ENCODE peak calls at places on chromosomes 3 and 15, in six cellular contexts. One of them, this sample, is unnamed. For H3K27me3, the result is how much of the 10 kb centered on the place peaks cover.

GRCh38 chr3:41318520-41318919 is 119.2 kb downstream of the CTNNB1 start:
- DNase-seq in CD4-positive, alpha-beta memory T cell: no peak
- DNase-seq in GM06990: no peak
- DNase-seq in cardiac muscle cell: no peak
- DNase-seq in adipocyte: no peak
- DNase-seq in neuronal stem cell: no peak
- DNase-seq in this sample: no peak

GRCh38 chr15:82851981-82852511 is 42.6 kb downstream of the WHAMM start:
- DNase-seq in CD4-positive, alpha-beta memory T cell: no peak
- DNase-seq in GM06990: no peak
- DNase-seq in cardiac muscle cell: no peak
- DNase-seq in adipocyte: no peak
- DNase-seq in neuronal stem cell: no peak
- DNase-seq in this sample: no peak

GRCh38 chr3:23928525-23928924 is 11.6 kb downstream of the RPL15 start:
- DNase-seq in CD4-positive, alpha-beta memory T cell: no peak
- DNase-seq in GM06990: no peak
- DNase-seq in cardiac muscle cell: no peak
- DNase-seq in adipocyte: no peak
- DNase-seq in neuronal stem cell: no peak
- DNase-seq in this sample: no peak

GRCh38 chr3:66582721-66583141 is 81.9 kb upstream of the LRIG1 start:
- DNase-seq in CD4-positive, alpha-beta memory T cell: peak
- DNase-seq in GM06990: peak
- DNase-seq in cardiac muscle cell: no peak
- DNase-seq in adipocyte: no peak
- DNase-seq in neuronal stem cell: no peak
- DNase-seq in this sample: peak

GRCh38 chr3:157176108-157176507 is 16.2 kb upstream of the CCNL1 start:
- DNase-seq in CD4-positive, alpha-beta memory T cell: no peak
- DNase-seq in GM06990: no peak
- DNase-seq in cardiac muscle cell: no peak
- DNase-seq in adipocyte: peak
- DNase-seq in neuronal stem cell: no peak
- DNase-seq in this sample: no peak

GRCh38 chr3:100653731-100654309 is 44.4 kb downstream of the ADGRG7 start:
- DNase-seq in CD4-positive, alpha-beta memory T cell: no peak
- DNase-seq in GM06990: no peak
- DNase-seq in cardiac muscle cell: no peak
- DNase-seq in adipocyte: no peak
- DNase-seq in neuronal stem cell: peak
- DNase-seq in this sample: no peak

GRCh38 chr3:55497250-55497649 is 10.1 kb upstream of the WNT5A start:
- DNase-seq in CD4-positive, alpha-beta memory T cell: no peak
- DNase-seq in GM06990: no peak
- DNase-seq in cardiac muscle cell: no peak
- DNase-seq in adipocyte: no peak
- DNase-seq in neuronal stem cell: no peak
- DNase-seq in this sample: no peak

GRCh38 chr15:71677766-71678165 is 132.6 kb upstream of the NR2E3 start:
- DNase-seq in CD4-positive, alpha-beta memory T cell: no peak
- DNase-seq in GM06990: no peak
- DNase-seq in cardiac muscle cell: no peak
- DNase-seq in adipocyte: no peak
- DNase-seq in neuronal stem cell: no peak
- DNase-seq in this sample: no peak

GRCh38 chr3:146130881-146131371 is 30.1 kb downstream of the PLOD2 start:
- DNase-seq in CD4-positive, alpha-beta memory T cell: no peak
- DNase-seq in GM06990: no peak
- DNase-seq in cardiac muscle cell: no peak
- DNase-seq in adipocyte: no peak
- DNase-seq in neuronal stem cell: no peak
- DNase-seq in this sample: no peak

GRCh38 chr3:113557374-113557773 is 25.0 kb downstream of the SIDT1 start:
- DNase-seq in CD4-positive, alpha-beta memory T cell: no peak
- DNase-seq in GM06990: no peak
- DNase-seq in cardiac muscle cell: no peak
- DNase-seq in adipocyte: peak
- DNase-seq in neuronal stem cell: no peak
- DNase-seq in this sample: no peak

GRCh38 chr15:22912256-22912655 is 67.9 kb downstream of the CYFIP1 start:
- DNase-seq in CD4-positive, alpha-beta memory T cell: no peak
- DNase-seq in GM06990: no peak
- DNase-seq in cardiac muscle cell: no peak
- DNase-seq in adipocyte: no peak
- DNase-seq in neuronal stem cell: no peak
- DNase-seq in this sample: no peak

GRCh38 chr3:17518189-17519059 is 224.0 kb downstream of the TBC1D5 start:
- DNase-seq in CD4-positive, alpha-beta memory T cell: no peak
- DNase-seq in GM06990: no peak
- DNase-seq in cardiac muscle cell: peak
- DNase-seq in adipocyte: no peak
- DNase-seq in neuronal stem cell: peak
- DNase-seq in this sample: no peak

GRCh38 chr15:67421105-67421504 is 99.8 kb upstream of the C15orf61 start:
- DNase-seq in CD4-positive, alpha-beta memory T cell: no peak
- DNase-seq in GM06990: no peak
- DNase-seq in cardiac muscle cell: no peak
- DNase-seq in adipocyte: no peak
- DNase-seq in neuronal stem cell: no peak
- DNase-seq in this sample: no peak

GRCh38 chr3:169695051-169695450 is 31.5 kb upstream of the MECOM start:
- DNase-seq in CD4-positive, alpha-beta memory T cell: no peak
- DNase-seq in GM06990: no peak
- DNase-seq in cardiac muscle cell: no peak
- DNase-seq in adipocyte: peak
- DNase-seq in neuronal stem cell: no peak
- DNase-seq in this sample: no peak

GRCh38 chr3:4766716-4767499 is 212.3 kb upstream of the BHLHE40 start:
- DNase-seq in CD4-positive, alpha-beta memory T cell: no peak
- DNase-seq in GM06990: no peak
- DNase-seq in cardiac muscle cell: no peak
- DNase-seq in adipocyte: no peak
- DNase-seq in neuronal stem cell: no peak
- DNase-seq in this sample: no peak

GRCh38 chr15:59364238-59364637 is 8.4 kb downstream of the MYO1E start:
- DNase-seq in CD4-positive, alpha-beta memory T cell: no peak
- DNase-seq in GM06990: no peak
- DNase-seq in cardiac muscle cell: no peak
- DNase-seq in adipocyte: no peak
- DNase-seq in neuronal stem cell: no peak
- DNase-seq in this sample: no peak

GRCh38 chr3:189664311-189664710 is 33.1 kb downstream of the TP63 start:
- DNase-seq in CD4-positive, alpha-beta memory T cell: no peak
- DNase-seq in GM06990: no peak
- DNase-seq in cardiac muscle cell: no peak
- DNase-seq in adipocyte: peak
- DNase-seq in neuronal stem cell: no peak
- DNase-seq in this sample: no peak

GRCh38 chr3:13882876-13883275 is 3.0 kb upstream of the WNT7A start:
- DNase-seq in CD4-positive, alpha-beta memory T cell: no peak
- DNase-seq in GM06990: no peak
- DNase-seq in cardiac muscle cell: no peak
- DNase-seq in adipocyte: no peak
- DNase-seq in neuronal stem cell: no peak
- DNase-seq in this sample: no peak
- H3K27me3 ChIP-seq in CD4-positive, alpha-beta memory T cell: under half
- H3K27me3 ChIP-seq in GM06990: under half
- H3K27me3 ChIP-seq in cardiac muscle cell: half or more
- H3K27me3 ChIP-seq in adipocyte: under half
- H3K27me3 ChIP-seq in neuronal stem cell: half or more
- H3K27me3 ChIP-seq in this sample: under half

DNA sequence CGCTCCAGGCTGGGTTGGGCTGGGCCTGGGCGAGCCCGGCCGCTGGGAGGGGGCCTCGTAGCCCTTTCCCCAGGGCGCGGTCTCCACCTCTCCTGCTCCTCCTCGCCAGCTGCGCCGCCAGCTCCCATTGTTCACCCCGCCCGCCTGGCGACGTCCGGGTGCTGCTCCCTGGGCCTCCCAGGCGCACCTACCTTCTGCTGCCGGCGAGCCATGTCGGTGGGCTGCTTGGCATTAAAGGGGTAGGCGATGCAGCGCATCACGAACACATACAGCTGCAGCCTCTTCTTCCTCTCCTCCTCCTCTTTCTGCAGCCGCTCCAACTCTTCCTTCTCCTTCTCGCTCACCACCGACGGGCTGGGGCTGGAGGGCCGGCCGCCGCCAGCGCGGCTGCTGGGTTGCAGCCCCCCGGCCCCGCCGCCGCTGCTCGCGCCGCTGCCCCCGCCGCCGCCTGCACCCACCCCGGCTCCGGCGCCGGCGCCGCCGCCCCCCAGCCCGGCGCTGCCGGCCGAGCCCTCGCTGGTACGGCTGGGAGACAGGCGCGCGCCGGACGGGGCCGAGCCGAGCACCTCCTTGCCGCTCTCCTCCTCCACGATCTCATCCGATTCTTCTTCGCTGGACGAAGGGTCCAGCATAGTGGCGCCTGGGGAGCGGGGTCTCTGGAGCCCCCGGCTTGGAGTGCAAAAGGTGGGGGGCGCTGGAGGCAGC is 666 bp downstream of the CADPS start:
- DNase-seq in CD4-positive, alpha-beta memory T cell: no peak
- DNase-seq in GM06990: no peak
- DNase-seq in cardiac muscle cell: peak
- DNase-seq in adipocyte: no peak
- DNase-seq in neuronal stem cell: no peak
- DNase-seq in this sample: no peak
- H3K27me3 ChIP-seq in CD4-positive, alpha-beta memory T cell: under half
- H3K27me3 ChIP-seq in GM06990: under half
- H3K27me3 ChIP-seq in cardiac muscle cell: under half
- H3K27me3 ChIP-seq in adipocyte: under half
- H3K27me3 ChIP-seq in neuronal stem cell: under half
- H3K27me3 ChIP-seq in this sample: under half

DNA sequence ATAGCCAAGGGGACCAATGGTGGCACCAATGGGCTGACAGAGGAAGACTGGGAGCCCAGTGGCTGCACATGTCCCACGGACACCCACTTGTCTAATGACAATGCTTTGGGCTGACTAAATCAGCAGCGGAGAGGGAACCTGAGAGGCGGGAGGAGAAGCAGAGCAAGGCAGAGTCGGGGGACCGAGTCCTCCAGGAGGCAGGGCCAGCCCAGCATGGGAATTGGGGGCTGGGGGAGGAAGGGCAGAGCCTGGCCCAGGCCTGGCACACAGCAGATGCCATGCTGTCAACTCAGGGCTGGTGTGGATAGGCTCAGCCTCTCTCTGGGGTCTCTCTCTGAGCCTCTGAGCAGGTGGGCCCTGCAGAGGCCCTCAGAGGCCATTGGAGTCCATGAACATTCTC is 78.4 kb upstream of the KLF13 start:
- DNase-seq in CD4-positive, alpha-beta memory T cell: no peak
- DNase-seq in GM06990: no peak
- DNase-seq in cardiac muscle cell: no peak
- DNase-seq in adipocyte: no peak
- DNase-seq in neuronal stem cell: no peak
- DNase-seq in this sample: no peak
- H3K27me3 ChIP-seq in CD4-positive, alpha-beta memory T cell: under half
- H3K27me3 ChIP-seq in GM06990: under half
- H3K27me3 ChIP-seq in cardiac muscle cell: under half
- H3K27me3 ChIP-seq in adipocyte: under half
- H3K27me3 ChIP-seq in neuronal stem cell: under half
- H3K27me3 ChIP-seq in this sample: under half

GRCh38 chr3:123421353-123422174 is 27.3 kb downstream of the ADCY5 start:
- DNase-seq in CD4-positive, alpha-beta memory T cell: no peak
- DNase-seq in GM06990: no peak
- DNase-seq in cardiac muscle cell: no peak
- DNase-seq in adipocyte: peak
- DNase-seq in neuronal stem cell: no peak
- DNase-seq in this sample: peak
- H3K27me3 ChIP-seq in CD4-positive, alpha-beta memory T cell: under half
- H3K27me3 ChIP-seq in GM06990: under half
- H3K27me3 ChIP-seq in cardiac muscle cell: under half
- H3K27me3 ChIP-seq in adipocyte: under half
- H3K27me3 ChIP-seq in neuronal stem cell: under half
- H3K27me3 ChIP-seq in this sample: under half

GRCh38 chr3:38648024-38648658 is 1.3 kb downstream of the SCN5A start:
- DNase-seq in CD4-positive, alpha-beta memory T cell: no peak
- DNase-seq in GM06990: no peak
- DNase-seq in cardiac muscle cell: no peak
- DNase-seq in adipocyte: no peak
- DNase-seq in neuronal stem cell: no peak
- DNase-seq in this sample: no peak

GRCh38 chr3:38651153-38651789 is 1.8 kb upstream of the SCN5A start:
- DNase-seq in CD4-positive, alpha-beta memory T cell: no peak
- DNase-seq in GM06990: peak
- DNase-seq in cardiac muscle cell: peak
- DNase-seq in adipocyte: peak
- DNase-seq in neuronal stem cell: peak
- DNase-seq in this sample: peak

GRCh38 chr3:38648659-38649499 is 608 bp downstream of the SCN5A start:
- DNase-seq in CD4-positive, alpha-beta memory T cell: no peak
- DNase-seq in GM06990: no peak
- DNase-seq in cardiac muscle cell: no peak
- DNase-seq in adipocyte: no peak
- DNase-seq in neuronal stem cell: no peak
- DNase-seq in this sample: no peak

GRCh38 chr3:38649500-38650247 is at the start of gene SCN5A:
- DNase-seq in CD4-positive, alpha-beta memory T cell: no peak
- DNase-seq in GM06990: peak
- DNase-seq in cardiac muscle cell: peak
- DNase-seq in adipocyte: peak
- DNase-seq in neuronal stem cell: no peak
- DNase-seq in this sample: peak

DNA sequence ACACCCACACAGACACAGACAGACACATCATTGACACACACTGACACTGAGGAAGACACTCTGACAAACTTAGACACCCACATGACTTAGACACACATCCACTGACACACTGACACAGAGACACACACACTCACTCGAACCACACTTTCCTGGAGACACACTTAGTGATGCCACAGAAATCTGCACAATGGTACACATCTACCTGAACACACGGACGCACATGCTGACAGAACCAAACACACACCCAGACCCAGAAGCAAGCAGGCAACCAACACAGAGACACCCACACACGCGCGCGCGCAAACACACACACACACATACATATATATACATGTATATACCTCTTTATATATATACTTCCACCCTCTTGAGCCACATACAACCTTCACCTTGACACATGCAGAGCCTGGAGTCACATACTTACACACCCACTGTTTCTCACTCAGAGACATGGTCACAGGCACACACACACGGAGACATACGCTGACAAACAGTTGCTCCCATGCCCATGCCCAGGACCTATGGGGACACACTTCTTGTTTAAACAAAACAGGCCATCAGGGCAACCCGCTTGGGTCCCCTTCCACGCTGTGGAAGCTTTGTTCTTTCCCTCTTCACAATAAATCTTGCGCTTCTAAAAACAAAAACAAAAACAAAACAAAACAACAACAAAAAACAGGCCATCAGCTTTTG is 907 bp upstream of the SCN5A start:
- DNase-seq in CD4-positive, alpha-beta memory T cell: no peak
- DNase-seq in GM06990: no peak
- DNase-seq in cardiac muscle cell: no peak
- DNase-seq in adipocyte: no peak
- DNase-seq in neuronal stem cell: no peak
- DNase-seq in this sample: no peak
- H3K27me3 ChIP-seq in CD4-positive, alpha-beta memory T cell: under half
- H3K27me3 ChIP-seq in GM06990: under half
- H3K27me3 ChIP-seq in cardiac muscle cell: half or more
- H3K27me3 ChIP-seq in adipocyte: half or more
- H3K27me3 ChIP-seq in neuronal stem cell: under half
- H3K27me3 ChIP-seq in this sample: under half